ENCODE peak calls at places on chromosomes 2 and 18, in eight cellular contexts. One of them, this sample, is unnamed. For H3K9me3, the result is how much of the 10 kb centered on the place peaks cover.

GRCh38 chr2:70083344-70084156 is 3.7 kb upstream of the PCBP1 start:
- DNase-seq in psoas muscle: no peak
- DNase-seq in left lung: no peak
- DNase-seq in A673: no peak
- DNase-seq in transverse colon: peak
- DNase-seq in A549: peak
- DNase-seq in IMR-90: peak
- DNase-seq in AG04450: no peak
- DNase-seq in this sample: no peak

GRCh38 chr2:18630101-18630500 is 40.7 kb upstream of the NT5C1B start:
- DNase-seq in AG04450: no peak
- DNase-seq in IMR-90: peak
- DNase-seq in psoas muscle: no peak
- DNase-seq in left lung: no peak
- DNase-seq in transverse colon: no peak
- DNase-seq in A673: no peak
- DNase-seq in A549: no peak
- DNase-seq in this sample: no peak

GRCh38 chr2:177029501-177029900 is 183.1 kb upstream of the HNRNPA3 start:
- DNase-seq in IMR-90: no peak
- DNase-seq in A549: no peak
- DNase-seq in psoas muscle: no peak
- DNase-seq in left lung: no peak
- DNase-seq in transverse colon: no peak
- DNase-seq in A673: no peak
- DNase-seq in AG04450: no peak
- DNase-seq in this sample: no peak

GRCh38 chr2:193518061-193518817 is 1323.5 kb upstream of the TMEFF2 start:
- DNase-seq in AG04450: peak
- DNase-seq in transverse colon: no peak
- DNase-seq in A549: peak
- DNase-seq in IMR-90: peak
- DNase-seq in left lung: no peak
- DNase-seq in psoas muscle: no peak
- DNase-seq in A673: peak
- DNase-seq in this sample: no peak

GRCh38 chr18:23437357-23438045 is 15.6 kb upstream of the RIOK3 start:
- DNase-seq in A549: peak
- DNase-seq in AG04450: no peak
- DNase-seq in IMR-90: peak
- DNase-seq in transverse colon: peak
- DNase-seq in psoas muscle: peak
- DNase-seq in left lung: peak
- DNase-seq in A673: peak
- DNase-seq in this sample: peak

GRCh38 chr2:16537347-16537746 is 128.3 kb downstream of the CYRIA start:
- DNase-seq in psoas muscle: no peak
- DNase-seq in AG04450: no peak
- DNase-seq in transverse colon: no peak
- DNase-seq in left lung: no peak
- DNase-seq in IMR-90: peak
- DNase-seq in A673: no peak
- DNase-seq in A549: no peak
- DNase-seq in this sample: no peak

GRCh38 chr2:239378021-239378917 is 22.6 kb downstream of the HDAC4 start:
- DNase-seq in IMR-90: no peak
- DNase-seq in left lung: no peak
- DNase-seq in AG04450: no peak
- DNase-seq in psoas muscle: no peak
- DNase-seq in A549: no peak
- DNase-seq in transverse colon: no peak
- DNase-seq in A673: no peak
- DNase-seq in this sample: no peak

GRCh38 chr2:136116813-136117390 is 1.0 kb downstream of the CXCR4 start:
- DNase-seq in transverse colon: peak
- DNase-seq in A549: peak
- DNase-seq in A673: peak
- DNase-seq in IMR-90: no peak
- DNase-seq in psoas muscle: no peak
- DNase-seq in left lung: peak
- DNase-seq in AG04450: no peak
- DNase-seq in this sample: no peak

GRCh38 chr2:104344985-104345384 is 508.9 kb upstream of the POU3F3 start:
- DNase-seq in psoas muscle: no peak
- DNase-seq in IMR-90: no peak
- DNase-seq in A549: no peak
- DNase-seq in A673: no peak
- DNase-seq in transverse colon: no peak
- DNase-seq in left lung: no peak
- DNase-seq in AG04450: no peak
- DNase-seq in this sample: no peak

GRCh38 chr18:51342815-51343214 is 145.3 kb upstream of the MEX3C start:
- DNase-seq in psoas muscle: no peak
- DNase-seq in A673: no peak
- DNase-seq in left lung: no peak
- DNase-seq in IMR-90: peak
- DNase-seq in A549: peak
- DNase-seq in AG04450: no peak
- DNase-seq in transverse colon: no peak
- DNase-seq in this sample: no peak

GRCh38 chr2:60554649-60555065 is 1.2 kb upstream of the BCL11A start:
- DNase-seq in AG04450: no peak
- DNase-seq in A673: peak
- DNase-seq in psoas muscle: no peak
- DNase-seq in A549: no peak
- DNase-seq in left lung: no peak
- DNase-seq in IMR-90: no peak
- DNase-seq in transverse colon: peak
- DNase-seq in this sample: peak

GRCh38 chr2:219118504-219118903 is 42.1 kb downstream of the NHEJ1 start:
- DNase-seq in psoas muscle: no peak
- DNase-seq in A549: no peak
- DNase-seq in left lung: no peak
- DNase-seq in A673: no peak
- DNase-seq in AG04450: no peak
- DNase-seq in IMR-90: no peak
- DNase-seq in transverse colon: peak
- DNase-seq in this sample: no peak

GRCh38 chr2:232300894-232301387 is 77.6 kb upstream of the ALPP start:
- DNase-seq in left lung: no peak
- DNase-seq in IMR-90: peak
- DNase-seq in A549: peak
- DNase-seq in A673: no peak
- DNase-seq in transverse colon: peak
- DNase-seq in AG04450: no peak
- DNase-seq in psoas muscle: no peak
- DNase-seq in this sample: peak

GRCh38 chr2:201669865-201670264 is 26.6 kb upstream of the TMEM237 start:
- DNase-seq in transverse colon: no peak
- DNase-seq in AG04450: no peak
- DNase-seq in IMR-90: no peak
- DNase-seq in A673: no peak
- DNase-seq in psoas muscle: no peak
- DNase-seq in A549: no peak
- DNase-seq in left lung: no peak
- DNase-seq in this sample: no peak

GRCh38 chr2:201678442-201678841 is 20.0 kb downstream of the MPP4 start:
- DNase-seq in A549: no peak
- DNase-seq in IMR-90: no peak
- DNase-seq in psoas muscle: no peak
- DNase-seq in left lung: no peak
- DNase-seq in A673: peak
- DNase-seq in AG04450: no peak
- DNase-seq in transverse colon: no peak
- DNase-seq in this sample: no peak

GRCh38 chr2:201674794-201675193 is 23.6 kb downstream of the MPP4 start:
- DNase-seq in A673: no peak
- DNase-seq in A549: no peak
- DNase-seq in AG04450: no peak
- DNase-seq in transverse colon: no peak
- DNase-seq in left lung: no peak
- DNase-seq in IMR-90: no peak
- DNase-seq in psoas muscle: no peak
- DNase-seq in this sample: no peak

GRCh38 chr2:201675454-201675853 is 23.0 kb downstream of the MPP4 start:
- DNase-seq in A673: no peak
- DNase-seq in transverse colon: no peak
- DNase-seq in psoas muscle: no peak
- DNase-seq in AG04450: no peak
- DNase-seq in A549: no peak
- DNase-seq in IMR-90: no peak
- DNase-seq in left lung: no peak
- DNase-seq in this sample: no peak

GRCh38 chr2:201674298-201674697 is 24.1 kb downstream of the MPP4 start:
- DNase-seq in transverse colon: no peak
- DNase-seq in A549: no peak
- DNase-seq in AG04450: no peak
- DNase-seq in psoas muscle: no peak
- DNase-seq in IMR-90: no peak
- DNase-seq in left lung: no peak
- DNase-seq in A673: no peak
- DNase-seq in this sample: no peak
- H3K4me3 ChIP-seq in transverse colon: no peak
- H3K4me3 ChIP-seq in A549: no peak
- H3K4me3 ChIP-seq in AG04450: no peak
- H3K4me3 ChIP-seq in psoas muscle: no peak
- H3K4me3 ChIP-seq in IMR-90: no peak
- H3K4me3 ChIP-seq in left lung: no peak
- H3K4me3 ChIP-seq in A673: no peak
- H3K4me3 ChIP-seq in this sample: no peak

DNA sequence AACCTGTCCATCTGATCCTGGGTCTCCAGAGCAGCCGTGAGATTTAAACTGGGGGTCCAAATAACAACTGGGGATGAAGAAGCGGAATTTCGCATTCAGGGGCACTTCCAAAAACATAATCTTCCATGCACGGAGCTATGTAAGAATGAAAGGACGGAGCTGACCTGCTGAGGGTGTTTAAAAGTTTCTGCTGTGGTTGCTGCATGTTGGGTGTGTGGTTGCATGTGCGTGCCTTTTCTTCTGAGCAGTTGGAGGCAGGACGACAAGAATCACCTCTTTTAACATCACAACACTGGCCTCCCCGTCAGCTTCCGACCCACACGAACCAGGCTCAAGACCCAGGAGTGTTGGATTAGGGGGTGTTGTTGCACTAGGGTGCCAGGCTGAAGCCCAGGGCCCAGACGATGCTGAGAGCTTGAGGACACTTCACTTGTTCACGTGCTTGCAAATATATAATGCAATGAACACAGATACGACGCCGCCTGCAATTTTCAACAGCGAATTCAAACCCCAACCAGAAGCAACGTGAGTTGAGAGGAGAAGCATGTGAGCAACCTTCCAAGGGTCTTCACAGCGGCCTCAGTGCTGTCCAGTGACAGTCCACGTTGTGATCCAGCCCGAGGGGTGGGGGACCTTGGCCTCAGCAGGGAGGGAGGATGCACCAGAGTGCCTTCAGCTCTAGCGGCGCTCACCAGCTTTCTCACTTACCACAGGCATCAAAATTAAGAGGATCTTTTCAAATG is 76.0 kb upstream of the SALL3 start:
- DNase-seq in AG04450: no peak
- DNase-seq in A673: no peak
- DNase-seq in psoas muscle: no peak
- DNase-seq in IMR-90: no peak
- DNase-seq in transverse colon: no peak
- DNase-seq in left lung: no peak
- DNase-seq in A549: no peak
- DNase-seq in this sample: no peak
- H3K9me3 ChIP-seq in AG04450: half or more
- H3K9me3 ChIP-seq in A673: under half
- H3K9me3 ChIP-seq in psoas muscle: under half
- H3K9me3 ChIP-seq in IMR-90: half or more
- H3K9me3 ChIP-seq in transverse colon: under half
- H3K9me3 ChIP-seq in left lung: under half
- H3K9me3 ChIP-seq in A549: under half
- H3K9me3 ChIP-seq in this sample: under half

GRCh38 chr2:196159223-196159892 is 12.0 kb downstream of the STK17B start:
- DNase-seq in A673: no peak
- DNase-seq in AG04450: no peak
- DNase-seq in A549: no peak
- DNase-seq in IMR-90: no peak
- DNase-seq in transverse colon: no peak
- DNase-seq in left lung: no peak
- DNase-seq in psoas muscle: no peak
- DNase-seq in this sample: no peak
- H3K4me3 ChIP-seq in A673: no peak
- H3K4me3 ChIP-seq in AG04450: no peak
- H3K4me3 ChIP-seq in A549: no peak
- H3K4me3 ChIP-seq in IMR-90: no peak
- H3K4me3 ChIP-seq in transverse colon: no peak
- H3K4me3 ChIP-seq in left lung: no peak
- H3K4me3 ChIP-seq in psoas muscle: no peak
- H3K4me3 ChIP-seq in this sample: no peak

GRCh38 chr2:145411493-145411892 is 891.6 kb upstream of the ZEB2 start:
- DNase-seq in transverse colon: no peak
- DNase-seq in IMR-90: no peak
- DNase-seq in A673: peak
- DNase-seq in A549: no peak
- DNase-seq in AG04450: no peak
- DNase-seq in psoas muscle: no peak
- DNase-seq in left lung: no peak
- DNase-seq in this sample: no peak

GRCh38 chr2:145413261-145413660 is 893.3 kb upstream of the ZEB2 start:
- DNase-seq in A549: no peak
- DNase-seq in A673: no peak
- DNase-seq in transverse colon: no peak
- DNase-seq in IMR-90: no peak
- DNase-seq in left lung: no peak
- DNase-seq in AG04450: no peak
- DNase-seq in psoas muscle: no peak
- DNase-seq in this sample: no peak

GRCh38 chr2:145412155-145412554 is 892.2 kb upstream of the ZEB2 start:
- DNase-seq in psoas muscle: no peak
- DNase-seq in IMR-90: no peak
- DNase-seq in transverse colon: no peak
- DNase-seq in A673: no peak
- DNase-seq in A549: no peak
- DNase-seq in left lung: no peak
- DNase-seq in AG04450: no peak
- DNase-seq in this sample: no peak

GRCh38 chr2:145416640-145417039 is 896.7 kb upstream of the ZEB2 start:
- DNase-seq in left lung: no peak
- DNase-seq in A549: no peak
- DNase-seq in A673: no peak
- DNase-seq in transverse colon: no peak
- DNase-seq in AG04450: no peak
- DNase-seq in psoas muscle: no peak
- DNase-seq in IMR-90: peak
- DNase-seq in this sample: no peak

DNA sequence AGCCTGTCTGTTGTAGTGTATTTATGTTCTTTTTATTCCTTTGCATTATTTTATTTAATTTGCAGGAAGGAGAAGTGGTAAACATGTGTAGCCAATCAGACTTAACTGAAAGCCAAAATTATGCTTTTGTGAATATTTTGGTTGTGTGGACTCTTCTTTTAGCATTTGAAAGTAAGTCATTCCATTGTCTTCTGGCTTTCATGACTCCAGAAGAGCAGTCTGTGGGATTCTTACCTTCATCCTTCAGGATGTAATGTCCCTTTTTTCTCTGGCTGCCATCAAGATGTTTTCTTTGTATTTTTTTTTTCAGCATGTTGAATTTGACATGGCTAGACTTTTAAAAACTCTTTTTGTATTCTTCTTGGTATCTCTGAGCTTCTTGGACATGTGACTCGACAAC is 895.2 kb upstream of the ZEB2 start:
- DNase-seq in transverse colon: no peak
- DNase-seq in A549: peak
- DNase-seq in left lung: no peak
- DNase-seq in IMR-90: no peak
- DNase-seq in A673: no peak
- DNase-seq in AG04450: no peak
- DNase-seq in psoas muscle: no peak
- DNase-seq in this sample: no peak
- H3K9me3 ChIP-seq in transverse colon: under half
- H3K9me3 ChIP-seq in A549: under half
- H3K9me3 ChIP-seq in left lung: under half
- H3K9me3 ChIP-seq in IMR-90: under half
- H3K9me3 ChIP-seq in A673: under half
- H3K9me3 ChIP-seq in AG04450: under half
- H3K9me3 ChIP-seq in psoas muscle: under half
- H3K9me3 ChIP-seq in this sample: under half

This sample was measured in SJSA1.